ENCODE peak calls at places on chromosomes 1 and 21, in five cellular contexts. One of them, this sample, is unnamed.

GRCh38 chr1:234134878-234135277 is 230.4 kb downstream of the SLC35F3 start:
- DNase-seq in stomach: no peak
- DNase-seq in body of pancreas: no peak
- DNase-seq in adrenal gland: no peak
- DNase-seq in heart left ventricle: no peak
- DNase-seq in this sample: no peak

GRCh38 chr1:161985301-161985825 is 38.3 kb downstream of the OLFML2B start:
- DNase-seq in adrenal gland: no peak
- DNase-seq in body of pancreas: no peak
- DNase-seq in heart left ventricle: no peak
- DNase-seq in stomach: no peak
- DNase-seq in this sample: no peak

GRCh38 chr1:33300673-33301072 is 20.2 kb downstream of the A3GALT2 start:
- DNase-seq in body of pancreas: peak; percentile 47
- DNase-seq in heart left ventricle: no peak
- DNase-seq in adrenal gland: no peak
- DNase-seq in stomach: peak; percentile 73
- DNase-seq in this sample: peak; percentile 53

GRCh38 chr1:151963288-151963687 is 30.4 kb downstream of the S100A10 start:
- DNase-seq in stomach: no peak
- DNase-seq in adrenal gland: no peak
- DNase-seq in heart left ventricle: no peak
- DNase-seq in body of pancreas: no peak
- DNase-seq in this sample: no peak

GRCh38 chr21:26105819-26106218 is 64.8 kb downstream of the APP start:
- DNase-seq in body of pancreas: no peak
- DNase-seq in heart left ventricle: no peak
- DNase-seq in adrenal gland: no peak
- DNase-seq in stomach: no peak
- DNase-seq in this sample: no peak

GRCh38 chr1:231242516-231243198 is 1.6 kb downstream of the GNPAT start:
- DNase-seq in body of pancreas: no peak
- DNase-seq in heart left ventricle: no peak
- DNase-seq in adrenal gland: no peak
- DNase-seq in stomach: no peak
- DNase-seq in this sample: no peak

GRCh38 chr1:115429884-115430283 is 91.8 kb upstream of the NGF start:
- DNase-seq in heart left ventricle: no peak
- DNase-seq in body of pancreas: no peak
- DNase-seq in adrenal gland: no peak
- DNase-seq in stomach: no peak
- DNase-seq in this sample: no peak

GRCh38 chr1:169486281-169486904 is 649 bp upstream of the SLC19A2 start:
- DNase-seq in body of pancreas: peak; percentile 28
- DNase-seq in adrenal gland: peak; percentile 51
- DNase-seq in stomach: no peak
- DNase-seq in heart left ventricle: no peak
- DNase-seq in this sample: no peak

GRCh38 chr1:212967767-212968166 is 17.4 kb downstream of the VASH2 start:
- DNase-seq in body of pancreas: no peak
- DNase-seq in adrenal gland: no peak
- DNase-seq in stomach: no peak
- DNase-seq in heart left ventricle: no peak
- DNase-seq in this sample: peak; percentile 23

GRCh38 chr1:213397638-213398037 is 346.6 kb downstream of the RPS6KC1 start:
- DNase-seq in body of pancreas: no peak
- DNase-seq in stomach: no peak
- DNase-seq in heart left ventricle: no peak
- DNase-seq in adrenal gland: no peak
- DNase-seq in this sample: no peak

GRCh38 chr1:231494439-231495110 is 33.9 kb upstream of the TSNAX start:
- DNase-seq in adrenal gland: no peak
- DNase-seq in heart left ventricle: no peak
- DNase-seq in body of pancreas: no peak
- DNase-seq in stomach: no peak
- DNase-seq in this sample: no peak

GRCh38 chr1:108077991-108078390 is 113.0 kb upstream of the VAV3 start:
- DNase-seq in heart left ventricle: no peak
- DNase-seq in stomach: no peak
- DNase-seq in adrenal gland: no peak
- DNase-seq in body of pancreas: no peak
- DNase-seq in this sample: no peak

GRCh38 chr1:94095112-94095637 is 25.8 kb downstream of the ABCA4 start:
- DNase-seq in stomach: peak; percentile 34
- DNase-seq in heart left ventricle: peak; percentile 88
- DNase-seq in adrenal gland: peak; percentile 34
- DNase-seq in body of pancreas: peak; percentile 42
- DNase-seq in this sample: no peak

GRCh38 chr21:46118871-46119564 is 21.1 kb downstream of the COL6A2 start:
- DNase-seq in stomach: no peak
- DNase-seq in body of pancreas: no peak
- DNase-seq in heart left ventricle: peak; percentile 17
- DNase-seq in adrenal gland: peak; percentile 12
- DNase-seq in this sample: peak; percentile 53

GRCh38 chr1:244730153-244730933 is 77.4 kb downstream of the DESI2 start:
- DNase-seq in heart left ventricle: peak; percentile 32
- DNase-seq in body of pancreas: peak; percentile 31
- DNase-seq in stomach: peak; percentile 64
- DNase-seq in adrenal gland: peak; percentile 37
- DNase-seq in this sample: peak; percentile 56

GRCh38 chr1:31617917-31618746 is 643 bp downstream of the HCRTR1 start:
- DNase-seq in adrenal gland: no peak
- DNase-seq in stomach: peak; percentile 52
- DNase-seq in heart left ventricle: peak; percentile 41
- DNase-seq in body of pancreas: no peak
- DNase-seq in this sample: no peak

GRCh38 chr1:30340934-30341333 is 382.5 kb downstream of the MATN1 start:
- DNase-seq in heart left ventricle: no peak
- DNase-seq in adrenal gland: no peak
- DNase-seq in body of pancreas: no peak
- DNase-seq in stomach: no peak
- DNase-seq in this sample: no peak
- TF ChIP-seq CTCF in heart left ventricle: no peak
- TF ChIP-seq CTCF in adrenal gland: no peak
- TF ChIP-seq CTCF in body of pancreas: no peak
- TF ChIP-seq CTCF in stomach: no peak
- TF ChIP-seq CTCF in this sample: no peak

GRCh38 chr1:167678422-167678821 is 43.4 kb upstream of the MPZL1 start:
- DNase-seq in body of pancreas: no peak
- DNase-seq in heart left ventricle: no peak
- DNase-seq in stomach: no peak
- DNase-seq in adrenal gland: no peak
- DNase-seq in this sample: no peak
- H3K4me1 ChIP-seq in body of pancreas: no peaks in the 10 kb centered on the region
- H3K4me1 ChIP-seq in heart left ventricle: peaks cover 65% of the 10 kb centered on the region
- H3K4me1 ChIP-seq in stomach: peaks cover 30% of the 10 kb centered on the region
- H3K4me1 ChIP-seq in adrenal gland: peaks cover 9% of the 10 kb centered on the region
- H3K4me1 ChIP-seq in this sample: no peaks in the 10 kb centered on the region

DNA sequence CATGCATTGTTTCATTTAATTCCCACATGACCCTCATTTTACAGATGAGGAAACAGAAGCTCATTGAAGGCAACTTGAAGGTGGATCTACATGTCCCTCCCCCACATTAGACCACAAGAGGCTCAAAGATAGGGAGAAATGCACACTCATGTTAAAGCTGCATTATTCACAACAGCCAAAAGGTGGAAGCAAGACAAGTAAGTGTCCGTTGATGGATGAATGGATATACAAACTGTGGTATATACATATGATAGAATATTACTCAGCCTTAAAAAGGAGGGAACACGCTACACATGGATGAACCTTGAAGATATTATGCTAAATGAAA is 149.7 kb upstream of the JUN start:
- DNase-seq in stomach: no peak
- DNase-seq in body of pancreas: no peak
- DNase-seq in adrenal gland: no peak
- DNase-seq in heart left ventricle: no peak
- DNase-seq in this sample: no peak
- TF ChIP-seq CTCF in stomach: no peak
- TF ChIP-seq CTCF in body of pancreas: no peak
- TF ChIP-seq CTCF in adrenal gland: no peak
- TF ChIP-seq CTCF in heart left ventricle: no peak
- TF ChIP-seq CTCF in this sample: no peak

GRCh38 chr1:41368384-41368783 is 7.2 kb downstream of the FOXO6 start:
- DNase-seq in stomach: no peak
- DNase-seq in adrenal gland: no peak
- DNase-seq in body of pancreas: no peak
- DNase-seq in heart left ventricle: no peak
- DNase-seq in this sample: no peak
- H3K4me1 ChIP-seq in stomach: peaks cover 38% of the 10 kb centered on the region
- H3K4me1 ChIP-seq in adrenal gland: peaks cover 23% of the 10 kb centered on the region
- H3K4me1 ChIP-seq in body of pancreas: peaks cover 45% of the 10 kb centered on the region
- H3K4me1 ChIP-seq in heart left ventricle: peaks cover 51% of the 10 kb centered on the region
- H3K4me1 ChIP-seq in this sample: no peaks in the 10 kb centered on the region